ENCODE peak calls at places on chromosomes 16 and 17, in ten cellular contexts. G, X, P, R, N, F, S, V, J and I are unnamed samples.

GRCh38 chr17:652310-652709 is 62.3 kb downstream of the VPS53 start:
- DNase-seq in S (no peak), J (peak), R (no peak), F (no peak), X (no peak), G (peak), P (no peak), V (no peak), N (no peak), I (peak)

GRCh38 chr17:79829457-79829856 is 9.8 kb downstream of the CBX4 start:
- DNase-seq in R (no peak), G (no peak), X (no peak), J (no peak), V (no peak), S (no peak), P (no peak), F (no peak), N (no peak), I (no peak)

GRCh38 chr17:14699569-14700190 is 398.8 kb downstream of the HS3ST3B1 start:
- DNase-seq in S (no peak), V (no peak), F (no peak), P (no peak), N (no peak), X (no peak), J (no peak), R (no peak), G (no peak), I (no peak)

GRCh38 chr17:80742581-80743180 is 198.0 kb downstream of the RPTOR start:
- DNase-seq in R (no peak), S (no peak), N (no peak), G (no peak), J (no peak), P (no peak), F (no peak), X (no peak), V (no peak), I (no peak)

GRCh38 chr16:50629334-50629733 is 51.8 kb downstream of the SNX20 start:
- DNase-seq in P (no peak), R (no peak), S (no peak), F (no peak), V (no peak), N (no peak), G (no peak), J (no peak), X (no peak), I (no peak)

GRCh38 chr16:35188288-35189155 is 1729.1 kb downstream of the TP53TG3F start:
- DNase-seq in X (peak), P (no peak), R (no peak), G (no peak), S (no peak), N (no peak), J (no peak), V (no peak), F (no peak), I (no peak)

GRCh38 chr17:6020376-6021010 is 49.7 kb upstream of the WSCD1 start:
- DNase-seq in G (no peak), S (no peak), V (no peak), P (no peak), F (no peak), J (no peak), X (no peak), N (no peak), R (no peak), I (no peak)

GRCh38 chr16:11595908-11596504 is 9.3 kb upstream of the LITAF start:
- DNase-seq in X (no peak), F (no peak), R (no peak), S (no peak), N (no peak), G (no peak), P (no peak), J (no peak), V (no peak), I (no peak)

GRCh38 chr16:2985457-2985856 is 5.2 kb upstream of the PKMYT1 start:
- DNase-seq in X (no peak), J (peak), G (no peak), P (no peak), V (no peak), N (no peak), S (no peak), R (no peak), F (no peak), I (no peak)

GRCh38 chr17:18980682-18981384 is 23.7 kb downstream of the FAM83G start:
- DNase-seq in N (peak), R (no peak), X (no peak), G (peak), P (peak), S (no peak), F (no peak), J (no peak), V (peak), I (peak)

GRCh38 chr16:84925773-84926372 is 85.5 kb downstream of the ZDHHC7 start:
- DNase-seq in G (no peak), S (no peak), J (no peak), N (no peak), V (no peak), P (no peak), X (no peak), F (no peak), R (no peak), I (no peak)

GRCh38 chr17:59572301-59572924 is 7.0 kb downstream of the DHX40 start:
- DNase-seq in P (peak), R (no peak), X (no peak), V (no peak), S (no peak), F (no peak), G (peak), N (peak), J (no peak), I (peak)

GRCh38 chr16:81478876-81479496 is 34.4 kb downstream of the CMIP start:
- DNase-seq in S (no peak), X (peak), P (no peak), F (no peak), N (peak), G (no peak), J (no peak), R (peak), V (no peak), I (no peak)

GRCh38 chr16:31128711-31129567 is 6.6 kb downstream of the PRSS8 start:
- DNase-seq in G (no peak), N (no peak), J (peak), V (no peak), X (no peak), S (no peak), F (no peak), P (no peak), R (peak), I (no peak)

GRCh38 chr16:78478267-78478821 is 378.9 kb downstream of the WWOX start:
- DNase-seq in S (no peak), P (no peak), F (no peak), J (no peak), X (no peak), G (no peak), N (peak), R (no peak), V (no peak), I (no peak)

GRCh38 chr17:17191961-17192381 is 14.2 kb downstream of the PLD6 start:
- DNase-seq in G (no peak), F (no peak), S (no peak), R (no peak), X (no peak), V (no peak), J (no peak), P (peak), N (peak), I (no peak)

GRCh38 chr16:27175888-27176287 is 27.4 kb upstream of the KDM8 start:
- DNase-seq in R (no peak), V (no peak), N (no peak), S (no peak), G (no peak), J (no peak), P (no peak), F (no peak), X (no peak), I (no peak)

GRCh38 chr16:27179500-27180072 is 23.7 kb upstream of the KDM8 start:
- DNase-seq in F (no peak), P (peak), S (peak), J (peak), X (peak), V (peak), G (peak), R (peak), N (peak), I (peak)

GRCh38 chr16:27177031-27177774 is 26.1 kb upstream of the KDM8 start:
- DNase-seq in N (peak), S (no peak), G (peak), R (no peak), X (no peak), V (no peak), P (peak), F (peak), J (no peak), I (peak)

DNA sequence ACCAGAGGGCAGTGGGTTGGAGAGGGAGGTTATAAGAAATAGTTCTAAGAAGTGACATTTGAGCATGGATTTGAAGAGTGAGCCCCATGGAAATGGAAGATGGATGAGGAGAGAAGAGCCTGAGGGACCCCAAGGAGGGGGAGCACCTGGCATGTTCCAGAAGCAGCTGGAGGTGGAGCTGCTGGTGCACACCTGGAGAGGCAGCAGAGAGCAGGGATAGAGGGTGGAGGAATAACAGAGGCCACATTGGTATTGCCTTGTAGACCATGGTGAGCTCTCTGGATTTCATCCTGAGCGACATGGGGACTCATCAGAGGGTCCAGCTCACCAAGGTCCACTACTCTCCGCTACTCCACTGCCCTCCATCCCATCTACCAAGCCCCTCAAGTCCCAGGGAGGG is 22.3 kb upstream of the KDM8 start:
- DNase-seq in V (no peak), R (no peak), J (no peak), F (no peak), P (no peak), N (no peak), S (no peak), G (no peak), X (peak), I (no peak)
- TF ChIP-seq CTCF in V (no peak), R (no peak), J (no peak), F (no peak), P (peak), N (peak), S (no peak), G (peak), X (peak), I (no peak)

DNA sequence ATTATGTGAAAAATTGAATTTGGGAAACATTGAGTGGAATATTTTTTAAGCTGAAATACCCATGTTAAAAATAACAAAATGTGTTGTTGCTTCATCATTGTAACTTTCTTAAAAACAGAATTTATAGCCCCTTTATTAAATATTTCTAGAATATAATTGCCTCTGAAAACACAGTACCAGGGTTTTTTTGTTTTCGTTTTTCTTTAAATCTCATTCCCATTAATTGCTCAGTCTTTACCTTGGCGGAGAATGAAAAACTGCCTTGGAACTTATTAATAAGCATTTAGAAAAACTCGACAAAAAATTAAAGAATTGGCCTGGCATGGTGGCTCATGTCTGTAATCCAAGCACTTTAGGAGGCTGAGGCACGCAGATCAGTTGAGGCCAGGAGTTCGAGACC is 195.2 kb upstream of the TBX2 start:
- DNase-seq in X (no peak), G (no peak), J (no peak), S (no peak), F (no peak), N (no peak), R (no peak), P (no peak), V (no peak), I (no peak)
- TF ChIP-seq CTCF in X (no peak), G (no peak), J (no peak), S (no peak), F (no peak), N (no peak), R (no peak), P (no peak), V (no peak), I (no peak)

DNA sequence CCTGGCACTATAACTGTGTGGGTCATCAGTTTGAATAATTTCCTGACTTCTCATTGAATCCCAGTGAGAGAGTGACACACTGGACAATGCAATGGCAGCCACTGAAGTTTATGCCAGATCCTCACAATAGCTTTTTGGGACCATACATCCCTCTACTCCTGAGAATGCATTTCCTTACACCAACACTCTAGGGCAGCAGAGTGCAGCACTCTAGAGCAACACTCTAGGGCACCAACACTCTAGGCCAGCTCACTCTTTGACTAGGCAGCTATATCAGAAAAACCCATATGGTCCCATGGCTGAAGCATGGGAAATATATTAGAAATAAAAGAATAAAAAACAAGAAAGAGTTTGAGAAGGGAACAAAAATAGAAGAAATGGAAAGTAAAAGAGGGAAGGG is 309.2 kb downstream of the MAP2K6 start:
- DNase-seq in G (peak), S (no peak), X (no peak), J (no peak), R (no peak), N (peak), P (no peak), F (no peak), V (no peak), I (no peak)
- TF ChIP-seq CTCF in G (peak), S (no peak), X (peak), J (no peak), R (no peak), N (peak), P (peak), F (no peak), V (peak), I (peak)

GRCh38 chr16:76108460-76108859 is 168.7 kb upstream of the CNTNAP4 start:
- DNase-seq in F (no peak), G (no peak), R (no peak), P (no peak), V (no peak), N (no peak), S (no peak), J (no peak), X (no peak), I (no peak)
- TF ChIP-seq CTCF in F (no peak), G (no peak), R (no peak), P (no peak), V (no peak), N (no peak), S (no peak), J (no peak), X (peak), I (no peak)